ENCODE peak calls at places on chromosomes 5 and 9, in four cellular contexts. I is colonic mucosa; C is SK-N-SH; Y is effector memory CD4-positive, alpha-beta T cell. Z is an unnamed sample. For H3K9me3, the result is how much of the 10 kb centered on the place peaks cover.

GRCh38 chr9:138101444-138102234 is 224.1 kb downstream of the CACNA1B start:
- DNase-seq in I (peak), C (peak), Y (no peak), Z (no peak)

GRCh38 chr5:6731465-6732237 is 18.4 kb downstream of the TENT4A start:
- DNase-seq in I (no peak), C (no peak), Y (no peak), Z (no peak)

GRCh38 chr5:173010021-173010420 is 26.4 kb downstream of the ATP6V0E1 start:
- DNase-seq in I (no peak), C (no peak), Y (no peak), Z (no peak)

GRCh38 chr5:16773990-16774389 is 157.2 kb upstream of the RETREG1 start:
- DNase-seq in I (no peak), C (no peak), Y (no peak), Z (no peak)

GRCh38 chr9:121138973-121139372 is 62.7 kb downstream of the RAB14 start:
- DNase-seq in I (no peak), C (no peak), Y (no peak), Z (no peak)

GRCh38 chr9:84600739-84601138 is 68.8 kb upstream of the NTRK2 start:
- DNase-seq in I (no peak), C (no peak), Y (no peak), Z (no peak)

GRCh38 chr9:116792271-116792670 is 105.2 kb downstream of the TRIM32 start:
- DNase-seq in I (no peak), C (peak), Y (no peak), Z (no peak)

GRCh38 chr9:95770653-95771131 is 104.8 kb upstream of the ERCC6L2 start:
- DNase-seq in I (no peak), C (peak), Y (no peak), Z (no peak)

GRCh38 chr5:141928051-141928450 is 4.4 kb downstream of the DELE1 start:
- DNase-seq in I (no peak), C (no peak), Y (no peak), Z (no peak)

GRCh38 chr9:98117984-98118639 is 910 bp downstream of the TRIM14 start:
- DNase-seq in I (peak), C (peak), Y (no peak), Z (peak)

GRCh38 chr5:162888268-162888667 is 549.1 kb upstream of the CCNG1 start:
- DNase-seq in I (no peak), C (no peak), Y (no peak), Z (no peak)

GRCh38 chr5:148910686-148911361 is 84.4 kb downstream of the ADRB2 start:
- DNase-seq in I (peak), C (no peak), Y (no peak), Z (no peak)

GRCh38 chr9:33850267-33850629 is 33.3 kb downstream of the UBE2R2 start:
- DNase-seq in I (no peak), C (no peak), Y (no peak), Z (no peak)

GRCh38 chr5:138649775-138650174 is 74.6 kb upstream of the HSPA9 start:
- DNase-seq in I (no peak), C (no peak), Y (no peak), Z (no peak)

GRCh38 chr5:44603496-44604272 is 205.1 kb upstream of the MRPS30 start:
- DNase-seq in I (no peak), C (no peak), Y (no peak), Z (no peak)

GRCh38 chr9:788777-789176 is 52.7 kb upstream of the DMRT1 start:
- DNase-seq in I (no peak), C (no peak), Y (no peak), Z (no peak)

GRCh38 chr9:130139251-130139650 is 33.0 kb upstream of the NCS1 start:
- DNase-seq in I (no peak), C (no peak), Y (no peak), Z (no peak)

GRCh38 chr5:151214614-151215545 is 9.0 kb downstream of the CCDC69 start:
- DNase-seq in I (no peak), C (no peak), Y (peak), Z (no peak)

GRCh38 chr5:43498571-43498970 is 14.9 kb upstream of the TMEM267 start:
- DNase-seq in I (no peak), C (no peak), Y (no peak), Z (no peak)

GRCh38 chr5:53169933-53170332 is 60.4 kb upstream of the MOCS2 start:
- DNase-seq in I (no peak), C (no peak), Y (no peak), Z (no peak)

GRCh38 chr9:76667521-76667957 is 96.7 kb upstream of the PCA3 start:
- DNase-seq in I (no peak), C (no peak), Y (no peak), Z (no peak)

GRCh38 chr9:133975511-133975910 is 16.6 kb downstream of the VAV2 start:
- DNase-seq in I (no peak), C (no peak), Y (no peak), Z (no peak)

GRCh38 chr5:76999451-76999850 is 30.8 kb upstream of the AGGF1 start:
- DNase-seq in I (no peak), C (no peak), Y (no peak), Z (no peak)

GRCh38 chr5:177310757-177311173 is 933 bp downstream of the MXD3 start:
- DNase-seq in I (peak), C (no peak), Y (no peak), Z (no peak)

GRCh38 chr5:131305906-131306305 is 42.1 kb downstream of the CDC42SE2 start:
- DNase-seq in I (no peak), C (no peak), Y (no peak), Z (no peak)

GRCh38 chr9:34546102-34546833 is 23.5 kb upstream of the ENHO start:
- DNase-seq in I (no peak), C (peak), Y (no peak), Z (no peak)

GRCh38 chr5:19104963-19105362 is 883.0 kb downstream of the CDH18 start:
- DNase-seq in I (no peak), C (no peak), Y (no peak), Z (no peak)
- H3K9me3 ChIP-seq in I (under half), C (under half), Y (under half), Z (under half)

DNA sequence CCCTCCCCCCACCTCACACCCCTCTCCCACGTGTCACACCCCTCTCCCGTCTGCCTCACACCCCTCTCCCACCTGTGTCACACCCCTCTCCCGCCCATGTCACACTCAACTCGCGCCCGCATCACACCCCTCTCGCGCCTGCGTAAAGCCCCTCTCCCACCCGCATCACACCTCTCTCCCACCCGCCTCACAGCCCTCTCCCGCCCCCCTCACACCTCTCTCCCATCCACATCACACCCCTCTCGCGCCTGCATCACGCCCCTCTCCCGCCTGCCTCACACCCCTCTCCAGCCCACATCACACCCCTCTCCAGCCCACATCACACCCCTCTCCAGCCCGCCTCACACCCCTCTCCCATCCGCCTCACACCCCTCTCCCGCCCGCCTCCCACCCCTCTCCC is 173.5 kb upstream of the FOXD4L5 start:
- DNase-seq in I (no peak), C (no peak), Y (no peak), Z (no peak)
- H3K9me3 ChIP-seq in I (under half), C (under half), Y (under half), Z (under half)

GRCh38 chr5:4542145-4542778 is 597.9 kb upstream of the ADAMTS16 start:
- DNase-seq in I (no peak), C (no peak), Y (no peak), Z (no peak)

GRCh38 chr5:4540375-4541173 is 599.6 kb upstream of the ADAMTS16 start:
- DNase-seq in I (no peak), C (no peak), Y (no peak), Z (no peak)

GRCh38 chr5:4541334-4541733 is 598.8 kb upstream of the ADAMTS16 start:
- DNase-seq in I (no peak), C (no peak), Y (no peak), Z (no peak)

GRCh38 chr5:4533457-4534105 is 606.5 kb upstream of the ADAMTS16 start:
- DNase-seq in I (no peak), C (no peak), Y (no peak), Z (no peak)

GRCh38 chr5:4537489-4537888 is 602.6 kb upstream of the ADAMTS16 start:
- DNase-seq in I (no peak), C (no peak), Y (no peak), Z (no peak)
- H3K9me3 ChIP-seq in I (under half), C (under half), Y (under half), Z (under half)

GRCh38 chr9:71884005-71884404 is 27.0 kb downstream of the ABHD17B start:
- DNase-seq in I (no peak), C (no peak), Y (no peak), Z (no peak)
- H3K9me3 ChIP-seq in I (under half), C (under half), Y (under half), Z (under half)

Z was measured in T-helper 17 cell.